ENCODE peak calls at places on chromosomes 11 and 22, in six cellular contexts. V, U, J, L, G and Q are unnamed samples.

GRCh38 chr22:46538816-46539163 is 1.4 kb upstream of the CELSR1 start:
- DNase-seq in G (no peak), U (no peak), V (no peak), L (no peak), J (no peak), Q (no peak)

GRCh38 chr22:36180038-36180880 is 19.7 kb upstream of the APOL3 start:
- DNase-seq in L (peak), V (peak), U (peak), G (peak), J (peak), Q (no peak)

GRCh38 chr11:63610604-63611394 is 3.4 kb downstream of the PLAAT3 start:
- DNase-seq in G (no peak), V (no peak), J (no peak), L (no peak), U (peak), Q (no peak)

GRCh38 chr11:6544921-6545850 is 48.1 kb downstream of the DNHD1 start:
- DNase-seq in V (no peak), L (no peak), J (no peak), G (no peak), U (no peak), Q (no peak)

GRCh38 chr11:16117989-16118810 is 238.1 kb downstream of the SOX6 start:
- DNase-seq in U (no peak), L (no peak), G (no peak), J (no peak), V (no peak), Q (no peak)

GRCh38 chr11:60932605-60933346 is 8.5 kb downstream of the TMEM132A start:
- DNase-seq in G (no peak), U (no peak), V (peak), J (no peak), L (no peak), Q (no peak)

GRCh38 chr11:121334973-121335711 is 42.6 kb downstream of the SC5D start:
- DNase-seq in V (no peak), G (no peak), L (no peak), J (no peak), U (peak), Q (no peak)

GRCh38 chr11:73178681-73179080 is 36.6 kb upstream of the FCHSD2 start:
- DNase-seq in G (no peak), L (no peak), V (no peak), U (peak), J (no peak), Q (no peak)

GRCh38 chr11:100735949-100736675 is 49.0 kb downstream of the ARHGAP42 start:
- DNase-seq in V (no peak), U (no peak), G (no peak), J (no peak), L (no peak), Q (no peak)

GRCh38 chr22:48205790-48206189 is 1443.3 kb downstream of the TBC1D22A start:
- DNase-seq in L (no peak), G (no peak), V (no peak), U (no peak), J (no peak), Q (no peak)

GRCh38 chr22:20138868-20139267 is 7.3 kb downstream of the ZDHHC8 start:
- DNase-seq in J (no peak), V (no peak), L (peak), G (no peak), U (no peak), Q (no peak)

GRCh38 chr22:33000342-33001280 is 57.6 kb downstream of the SYN3 start:
- DNase-seq in G (peak), J (peak), V (no peak), U (peak), L (peak), Q (no peak)

GRCh38 chr11:12556155-12556554 is 118.1 kb upstream of the TEAD1 start:
- DNase-seq in G (no peak), U (no peak), L (no peak), J (no peak), V (no peak), Q (no peak)

GRCh38 chr22:21754523-21755128 is 19.0 kb upstream of the YPEL1 start:
- DNase-seq in U (peak), L (no peak), J (peak), V (peak), G (no peak), Q (no peak)

GRCh38 chr22:47372596-47373385 is 610.3 kb downstream of the TBC1D22A start:
- DNase-seq in J (no peak), L (peak), V (no peak), U (no peak), G (peak), Q (peak)

GRCh38 chr11:35641206-35641885 is 21.2 kb upstream of the TRIM44 start:
- DNase-seq in J (no peak), U (no peak), V (no peak), L (no peak), G (no peak), Q (no peak)

GRCh38 chr22:19271856-19272535 is 19.5 kb downstream of the CLTCL1 start:
- DNase-seq in V (no peak), J (no peak), L (no peak), U (no peak), G (no peak), Q (no peak)

GRCh38 chr22:26751217-26751616 is 93.8 kb downstream of the MIAT start:
- DNase-seq in G (no peak), V (no peak), J (no peak), U (no peak), L (no peak), Q (no peak)

GRCh38 chr11:48011125-48012050 is 31.0 kb downstream of the PTPRJ start:
- DNase-seq in U (no peak), G (no peak), J (no peak), V (no peak), L (no peak), Q (peak)

GRCh38 chr11:86214710-86215109 is 29.8 kb upstream of the EED start:
- DNase-seq in G (no peak), V (no peak), L (no peak), J (peak), U (no peak), Q (no peak)

GRCh38 chr11:12901874-12902481 is 107.1 kb upstream of the RASSF10 start:
- DNase-seq in J (no peak), G (no peak), V (no peak), U (no peak), L (no peak), Q (no peak)

GRCh38 chr11:122791836-122792235 is 46.5 kb upstream of the CRTAM start:
- DNase-seq in L (no peak), G (no peak), U (no peak), J (no peak), V (no peak), Q (no peak)

GRCh38 chr22:19909350-19910179 is 32.0 kb upstream of the COMT start:
- DNase-seq in U (peak), V (peak), L (peak), G (peak), J (peak), Q (no peak)

GRCh38 chr11:13143486-13144297 is 133.9 kb upstream of the BMAL1 start:
- DNase-seq in U (no peak), J (no peak), G (no peak), V (no peak), L (no peak), Q (no peak)

GRCh38 chr11:22780914-22781593 is 48.5 kb downstream of the SVIP start:
- DNase-seq in L (no peak), G (no peak), V (no peak), U (no peak), J (peak), Q (no peak)

GRCh38 chr11:86575208-86575855 is 97.1 kb downstream of the ME3 start:
- DNase-seq in G (no peak), L (no peak), V (no peak), U (no peak), J (no peak), Q (no peak)

GRCh38 chr11:1012740-1013627 is 23.5 kb downstream of the MUC6 start:
- DNase-seq in V (no peak), J (no peak), L (no peak), G (no peak), U (no peak), Q (no peak)

GRCh38 chr22:30868663-30869385 is 99.8 kb downstream of the MORC2 start:
- DNase-seq in V (no peak), J (no peak), U (peak), G (peak), L (peak), Q (peak)

GRCh38 chr11:27700351-27701261 is at the start of gene BDNF:
- DNase-seq in G (no peak), J (peak), L (no peak), U (no peak), V (no peak), Q (peak)

GRCh38 chr22:44116755-44117684 is 63.7 kb upstream of the PARVG start:
- DNase-seq in V (no peak), U (peak), J (no peak), L (peak), G (no peak), Q (peak)

GRCh38 chr22:43345761-43346261 is 2.6 kb upstream of the SCUBE1 start:
- DNase-seq in G (no peak), U (no peak), J (no peak), V (no peak), L (no peak), Q (no peak)

GRCh38 chr11:4181780-4182721 is 87.5 kb downstream of the RRM1 start:
- DNase-seq in V (no peak), L (no peak), U (peak), J (peak), G (peak), Q (peak)

GRCh38 chr22:45612940-45613339 is 58.7 kb upstream of the ATXN10 start:
- DNase-seq in G (peak), U (no peak), L (no peak), V (no peak), J (no peak), Q (peak)

GRCh38 chr22:22748297-22748743 is 103.9 kb downstream of the GGTLC2 start:
- DNase-seq in G (no peak), V (peak), U (peak), J (peak), L (no peak), Q (no peak)

GRCh38 chr11:65888163-65888814 is at the start of gene FIBP:
- DNase-seq in G (peak), U (peak), L (peak), J (peak), V (peak), Q (peak)

GRCh38 chr11:65890324-65891179 is at the start of gene CCDC85B:
- DNase-seq in L (peak), V (peak), J (peak), U (peak), G (peak), Q (peak)

GRCh38 chr11:65894034-65894591 is 3.6 kb downstream of the CCDC85B start:
- DNase-seq in V (peak), J (no peak), U (no peak), G (peak), L (peak), Q (peak)

GRCh38 chr11:65892661-65893317 is 2.3 kb downstream of the CCDC85B start:
- DNase-seq in G (peak), L (peak), U (no peak), J (no peak), V (no peak), Q (no peak)

GRCh38 chr11:65891180-65892136 is 985 bp downstream of the CCDC85B start:
- DNase-seq in J (no peak), L (peak), V (peak), G (peak), U (peak), Q (no peak)
- TF ChIP-seq CTCF in J (peak), L (peak), V (no peak), G (peak), U (no peak), Q (peak)

DNA sequence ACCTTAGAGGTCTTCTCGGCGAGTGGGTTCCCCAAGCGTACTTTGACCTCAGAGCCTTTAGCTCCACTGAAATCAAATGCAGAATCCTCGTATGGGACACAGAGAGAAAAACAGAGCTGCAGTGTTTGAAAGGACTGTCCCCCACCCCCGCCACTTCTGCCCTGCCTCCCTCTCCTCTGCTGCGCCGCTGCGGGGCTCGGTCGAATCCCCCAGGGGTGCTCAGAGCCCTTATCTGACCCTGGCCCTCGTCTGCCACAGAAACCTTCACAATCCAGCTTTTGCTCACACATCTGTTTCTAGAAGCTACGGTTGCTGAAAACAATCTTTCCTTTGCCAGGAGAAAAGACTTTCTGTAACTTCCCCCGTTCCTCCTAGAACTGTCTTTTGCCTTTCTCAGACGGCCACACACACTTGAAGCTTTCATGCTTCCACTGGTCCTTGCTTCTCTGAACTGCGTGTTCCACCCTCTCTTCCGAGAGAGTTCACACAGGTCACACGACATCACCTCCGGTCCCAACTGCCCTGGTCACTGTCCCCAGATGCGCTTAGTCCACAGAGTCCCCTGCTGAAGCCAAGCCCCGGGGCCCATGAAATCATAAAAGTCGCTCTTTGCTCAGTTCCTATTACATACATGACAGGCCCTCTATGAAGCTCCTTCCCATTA is 3.8 kb downstream of the SMIM35 start:
- DNase-seq in G (no peak), V (no peak), L (no peak), U (no peak), J (no peak), Q (no peak)
- TF ChIP-seq CTCF in G (no peak), V (no peak), L (no peak), U (no peak), J (no peak), Q (no peak)

DNA sequence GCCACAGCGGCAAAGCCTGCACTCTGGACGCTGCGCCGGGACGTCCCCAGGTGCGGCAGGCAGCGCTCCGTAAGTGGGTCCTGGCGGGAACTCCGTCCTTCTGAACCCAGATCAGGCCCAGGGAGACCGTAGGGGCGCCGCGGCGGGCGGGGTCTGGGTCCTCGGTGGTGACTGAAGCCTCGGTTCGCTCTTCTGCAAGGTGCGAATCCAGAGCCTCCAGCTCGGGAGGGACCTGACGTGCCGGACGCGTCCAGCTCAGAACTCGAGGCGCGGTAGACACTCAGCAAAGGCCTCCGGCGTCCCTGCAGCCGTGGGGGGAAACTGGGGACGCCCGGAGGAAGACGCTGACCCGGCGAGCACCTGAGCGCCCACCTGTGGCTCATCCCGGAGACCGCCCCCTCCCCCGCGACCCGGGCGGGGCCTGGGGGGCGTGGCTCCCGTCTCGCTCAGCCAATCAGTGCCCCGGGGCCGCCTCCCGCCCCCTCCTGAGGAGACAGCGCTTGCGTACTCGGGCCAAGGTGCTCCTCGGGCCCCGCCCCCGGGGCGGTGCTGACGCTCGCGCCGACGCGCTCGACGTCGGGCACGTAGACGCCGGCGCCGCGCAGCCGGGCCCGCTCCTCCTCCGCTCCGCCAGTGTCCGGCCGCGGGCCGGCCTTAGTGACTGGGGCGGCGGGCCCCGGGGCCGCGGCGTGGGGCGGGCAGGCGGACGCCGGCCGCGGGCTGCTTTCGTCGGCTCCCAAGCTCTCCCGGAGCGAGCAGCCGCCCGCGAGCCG is at the start of gene PPFIA1:
- DNase-seq in V (peak), L (peak), G (peak), U (peak), J (peak), Q (peak)
- TF ChIP-seq CTCF in V (no peak), L (no peak), G (no peak), U (no peak), J (no peak), Q (no peak)

DNA sequence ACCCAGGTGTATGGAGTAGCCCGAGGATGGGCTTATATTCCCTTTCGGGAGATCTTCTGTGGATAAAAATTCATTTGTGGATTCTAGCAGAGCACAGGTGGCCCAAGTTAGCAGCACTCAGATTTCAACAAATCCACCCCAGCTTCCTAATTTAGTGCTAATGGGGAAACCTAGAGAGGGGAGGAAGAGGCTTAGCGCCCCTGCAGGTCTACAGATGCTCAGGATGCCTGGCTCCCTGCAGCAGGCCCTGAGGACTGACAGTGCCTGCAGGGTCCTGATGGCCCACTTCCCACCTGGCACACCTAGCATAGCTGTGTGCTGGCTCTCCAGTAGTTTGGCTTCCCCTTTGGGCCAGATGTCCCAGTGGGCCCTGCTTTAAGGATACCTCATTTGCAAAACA is 6.5 kb downstream of the DGAT2 start:
- DNase-seq in J (no peak), V (no peak), G (peak), L (no peak), U (no peak), Q (peak)
- TF ChIP-seq CTCF in J (no peak), V (no peak), G (no peak), L (no peak), U (no peak), Q (no peak)

GRCh38 chr11:77815459-77815858 is 5.1 kb downstream of the RSF1 start:
- DNase-seq in J (no peak), L (no peak), U (no peak), G (no peak), V (no peak), Q (no peak)

GRCh38 chr11:77821349-77821851 is 456 bp downstream of the AAMDC start:
- DNase-seq in U (peak), L (peak), J (peak), V (peak), G (no peak), Q (no peak)

GRCh38 chr11:77820565-77821348 is at the start of the genes AAMDC and RSF1:
- DNase-seq in V (peak), G (peak), U (peak), J (peak), L (peak), Q (peak)

GRCh38 chr11:77819921-77820564 is 479 bp downstream of the RSF1 start:
- DNase-seq in V (peak), L (peak), U (peak), G (peak), J (peak), Q (no peak)

DNA sequence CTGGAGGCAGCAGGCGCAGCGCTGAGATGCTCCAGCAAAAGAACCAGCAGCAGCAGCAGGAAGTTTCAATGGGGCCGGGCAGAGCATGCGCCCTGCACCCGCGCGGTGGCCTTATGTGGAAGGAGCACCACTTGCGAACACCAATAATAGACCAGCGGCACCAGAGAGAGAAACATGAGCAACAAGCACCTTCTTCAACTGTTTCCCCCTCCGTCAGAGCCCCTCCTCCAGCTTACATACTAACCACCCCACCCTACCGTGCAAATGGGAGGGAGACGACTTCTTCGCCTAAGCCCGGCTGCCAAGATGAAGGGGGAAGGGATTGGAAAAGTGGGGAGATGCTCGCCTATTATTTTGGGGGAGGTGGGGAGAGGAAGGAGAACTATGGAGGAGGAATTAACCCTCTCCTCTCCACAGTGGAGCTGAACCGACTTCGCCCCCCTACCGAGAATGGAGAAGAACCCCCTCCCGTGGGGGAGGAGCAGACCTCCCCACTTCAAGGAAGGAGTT is 1.1 kb downstream of the RSF1 start:
- DNase-seq in V (peak), J (peak), G (peak), L (peak), U (peak), Q (no peak)
- TF ChIP-seq CTCF in V (peak), J (no peak), G (no peak), L (no peak), U (peak), Q (no peak)

GRCh38 chr22:25085156-25085555 is 114.5 kb upstream of the CRYBB3 start:
- DNase-seq in J (no peak), L (no peak), G (no peak), U (no peak), V (no peak), Q (no peak)

GRCh38 chr22:25084405-25085107 is 115.1 kb upstream of the CRYBB3 start:
- DNase-seq in U (no peak), L (no peak), G (no peak), V (no peak), J (no peak), Q (no peak)

GRCh38 chr22:25083414-25084166 is 116.1 kb upstream of the CRYBB3 start:
- DNase-seq in L (no peak), J (no peak), G (no peak), U (no peak), V (no peak), Q (no peak)

GRCh38 chr22:25086902-25087282 is 112.8 kb upstream of the CRYBB3 start:
- DNase-seq in V (no peak), L (no peak), G (no peak), J (no peak), U (no peak), Q (no peak)

GRCh38 chr22:25085930-25086901 is 113.4 kb upstream of the CRYBB3 start:
- DNase-seq in J (peak), G (no peak), L (peak), V (no peak), U (peak), Q (no peak)
- TF ChIP-seq CTCF in J (no peak), G (no peak), L (no peak), V (no peak), U (no peak), Q (no peak)

GRCh38 chr11:46391578-46392420 is at the start of gene CHRM4:
- DNase-seq in J (peak), G (no peak), U (peak), L (no peak), V (no peak), Q (no peak)
- TF ChIP-seq CTCF in J (peak), G (no peak), U (no peak), L (no peak), V (peak), Q (peak)

GRCh38 chr22:50456466-50457234 is 18.2 kb downstream of the SBF1 start:
- DNase-seq in V (no peak), L (no peak), U (no peak), J (no peak), G (no peak), Q (no peak)
- TF ChIP-seq CTCF in V (peak), L (no peak), U (no peak), J (peak), G (no peak), Q (peak)

GRCh38 chr22:29480512-29481264 is 670 bp downstream of the NEFH start:
- DNase-seq in L (no peak), G (peak), J (no peak), U (peak), V (no peak), Q (no peak)
- TF ChIP-seq CTCF in L (no peak), G (peak), J (no peak), U (no peak), V (no peak), Q (peak)